ENCODE peak calls at places on chromosomes 3 and 15, in five cellular contexts. B is cardiac muscle cell; J is brain microvascular endothelial cell; R is small intestine; A is CD8-positive, alpha-beta T cell. K is an unnamed sample.
A peak's percentile ranks its signal among the peaks of the same experiment; 100 is the strongest.

GRCh38 chr15:70646169-70646568 is 117.2 kb downstream of the UACA start:
- DNase-seq in B (no peak), J (peak; percentile 45), R (no peak), A (no peak), K (no peak)

GRCh38 chr3:124859025-124859424 is 28.1 kb downstream of the ITGB5 start:
- DNase-seq in B (no peak), J (peak; percentile 90), R (no peak), A (no peak), K (no peak)

GRCh38 chr15:58748040-58748786 is 1.3 kb downstream of the ADAM10 start:
- DNase-seq in B (peak; percentile 24), J (no peak), R (no peak), A (peak; percentile 25), K (no peak)

GRCh38 chr3:126376464-126376863 is 18.2 kb upstream of the CFAP100 start:
- DNase-seq in B (no peak), J (no peak), R (no peak), A (no peak), K (no peak)

GRCh38 chr3:39753361-39753760 is 56.0 kb upstream of the MYRIP start:
- DNase-seq in B (no peak), J (no peak), R (no peak), A (no peak), K (no peak)

GRCh38 chr3:101377209-101377608 is 56.8 kb upstream of the IMPG2 start:
- DNase-seq in B (no peak), J (peak; percentile 6), R (no peak), A (no peak), K (no peak)

GRCh38 chr15:96428742-96429141 is 98.2 kb downstream of the NR2F2 start:
- DNase-seq in B (no peak), J (peak; percentile 93), R (no peak), A (no peak), K (no peak)

GRCh38 chr15:98774756-98775497 is 126.6 kb downstream of the IGF1R start:
- DNase-seq in B (no peak), J (no peak), R (no peak), A (no peak), K (no peak)

GRCh38 chr3:43964640-43965039 is 273.9 kb downstream of the ABHD5 start:
- DNase-seq in B (no peak), J (no peak), R (no peak), A (no peak), K (no peak)
- H3K27ac ChIP-seq in B (no peak overlapping the region), J (no peak overlapping the region), R (no peak overlapping the region), A (no peak overlapping the region), K (no peak overlapping the region)

GRCh38 chr15:101127503-101128076 is 124.3 kb downstream of the CHSY1 start:
- DNase-seq in B (no peak), J (peak; percentile 95), R (peak; percentile 33), A (peak; percentile 15), K (peak; percentile 45)
- H3K27ac ChIP-seq in B (peak overlapping the region; percentile 77), J (peak overlapping the region; percentile 97), R (peak overlapping the region; percentile 72), A (peak overlapping the region; percentile 17), K (peak overlapping the region; percentile 59)

GRCh38 chr15:26178821-26179220 is 315.7 kb upstream of the ATP10A start:
- DNase-seq in B (no peak), J (no peak), R (no peak), A (no peak), K (no peak)
- H3K27ac ChIP-seq in B (no peak overlapping the region), J (no peak overlapping the region), R (no peak overlapping the region), A (no peak overlapping the region), K (peak overlapping the region; percentile 84)

GRCh38 chr3:177906573-177907229 is 629.5 kb upstream of the KCNMB2 start:
- DNase-seq in B (no peak), J (no peak), R (no peak), A (no peak), K (no peak)
- H3K27ac ChIP-seq in B (no peak overlapping the region), J (peak overlapping the region; percentile 88), R (no peak overlapping the region), A (no peak overlapping the region), K (peak overlapping the region; percentile 92)

GRCh38 chr3:15781637-15782402 is 16.0 kb downstream of the ANKRD28 start:
- DNase-seq in B (no peak), J (no peak), R (no peak), A (no peak), K (no peak)
- H3K27ac ChIP-seq in B (no peak overlapping the region), J (peak overlapping the region; percentile 63), R (no peak overlapping the region), A (no peak overlapping the region), K (no peak overlapping the region)

GRCh38 chr3:111769110-111769509 is 90.0 kb upstream of the PHLDB2 start:
- DNase-seq in B (no peak), J (no peak), R (no peak), A (no peak), K (no peak)
- H3K27ac ChIP-seq in B (no peak overlapping the region), J (peak overlapping the region; percentile 49), R (no peak overlapping the region), A (no peak overlapping the region), K (no peak overlapping the region)

GRCh38 chr3:12545473-12545791 is at the start of gene MKRN2OS:
- DNase-seq in B (no peak), J (no peak), R (peak; percentile 98), A (no peak), K (no peak)
- H3K27ac ChIP-seq in B (no peak within 1 kb of the TSS), J (no peak within 1 kb of the TSS), R (peak within 1 kb of the TSS; percentile 94), A (no peak within 1 kb of the TSS), K (no peak within 1 kb of the TSS)

DNA sequence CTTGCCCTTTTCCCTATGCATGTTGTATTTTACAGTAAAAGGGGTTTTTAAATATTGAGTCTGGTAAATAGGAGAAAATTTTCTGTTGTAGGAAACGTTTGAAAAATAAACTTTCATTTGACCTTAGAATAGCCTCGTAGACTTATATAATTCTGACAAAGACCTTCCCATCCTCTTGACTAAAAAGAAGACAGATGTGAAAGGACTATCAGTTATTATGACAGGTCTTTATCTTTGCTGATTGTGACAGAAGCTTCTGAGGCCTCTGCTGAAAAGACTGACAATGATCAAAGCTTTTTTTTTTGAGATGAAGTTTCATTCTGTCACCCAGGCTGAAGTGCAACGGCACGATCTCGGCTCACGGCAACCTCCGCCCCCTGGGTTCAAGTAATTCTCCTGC is 24.2 kb downstream of the C2CD4A start:
- DNase-seq in B (no peak), J (no peak), R (no peak), A (no peak), K (no peak)
- H3K27ac ChIP-seq in B (no peak overlapping the region), J (no peak overlapping the region), R (no peak overlapping the region), A (no peak overlapping the region), K (no peak overlapping the region)

GRCh38 chr3:54198556-54198955 is 76.2 kb downstream of the CACNA2D3 start:
- DNase-seq in B (no peak), J (no peak), R (no peak), A (no peak), K (no peak)
- H3K27ac ChIP-seq in B (no peak overlapping the region), J (no peak overlapping the region), R (no peak overlapping the region), A (no peak overlapping the region), K (no peak overlapping the region)